ENCODE peak calls at places on chromosomes 7 and 10, in eight cellular contexts. U is breast epithelium; P is adrenal gland; L is stomach; F is pancreas; J is CD8-positive, alpha-beta memory T cell; Y is right atrium auricular region; M is NT2/D1. R is an unnamed sample.
A peak's percentile ranks its signal among the peaks of the same experiment; 100 is the strongest.

GRCh38 chr10:75403144-75404022 is 1.8 kb upstream of the ZNF503 start:
- DNase-seq in P (peak; percentile 78), M (no peak), Y (peak; percentile 68), L (peak; percentile 63), J (no peak), U (peak; percentile 55), F (peak; percentile 81), R (peak; percentile 33)

GRCh38 chr10:132955479-132955878 is 13.1 kb upstream of the CFAP46 start:
- DNase-seq in Y (no peak), U (no peak), J (no peak), P (no peak), F (no peak), M (no peak), L (no peak), R (no peak)

GRCh38 chr7:33130184-33130583 is 820 bp downstream of the BBS9 start:
- DNase-seq in F (no peak), M (no peak), Y (no peak), U (no peak), J (peak; percentile 5), L (no peak), P (no peak), R (peak; percentile 62)

GRCh38 chr10:29753283-29753682 is 118.5 kb upstream of the SVIL start:
- DNase-seq in L (no peak), Y (no peak), P (no peak), F (no peak), M (no peak), J (no peak), U (no peak), R (no peak)

GRCh38 chr7:78165454-78165853 is 366.9 kb downstream of the PHTF2 start:
- DNase-seq in U (no peak), F (no peak), Y (no peak), M (peak; percentile 30), L (no peak), J (no peak), P (no peak), R (no peak)

GRCh38 chr7:3461923-3462322 is 160.9 kb downstream of the SDK1 start:
- DNase-seq in P (no peak), J (peak; percentile 70), F (no peak), U (no peak), M (no peak), L (no peak), Y (no peak), R (no peak)

GRCh38 chr10:20146004-20146403 is 329.8 kb downstream of the PLXDC2 start:
- DNase-seq in Y (no peak), P (no peak), L (no peak), F (no peak), M (no peak), U (no peak), J (no peak), R (no peak)

GRCh38 chr10:100807241-100808050 is 62.1 kb downstream of the PAX2 start:
- DNase-seq in U (no peak), J (no peak), M (no peak), L (no peak), P (no peak), F (no peak), Y (no peak), R (no peak)

GRCh38 chr10:13272164-13272571 is 27.7 kb downstream of the PHYH start:
- DNase-seq in F (no peak), L (no peak), Y (peak; percentile 64), U (no peak), P (peak; percentile 62), M (no peak), J (no peak), R (no peak)

GRCh38 chr7:125085084-125085483 is 155.5 kb upstream of the POT1 start:
- DNase-seq in U (no peak), M (no peak), Y (no peak), L (no peak), P (no peak), F (no peak), J (no peak), R (no peak)

GRCh38 chr7:64758151-64758550 is 36.1 kb upstream of the ZNF138 start:
- DNase-seq in J (no peak), P (no peak), U (no peak), M (no peak), Y (no peak), L (no peak), F (no peak), R (no peak)

GRCh38 chr7:15459018-15459621 is 102.7 kb downstream of the AGMO start:
- DNase-seq in M (no peak), J (no peak), F (no peak), P (no peak), Y (no peak), L (no peak), U (no peak), R (no peak)

GRCh38 chr7:13032524-13032923 is 345.1 kb downstream of the ARL4A start:
- DNase-seq in U (no peak), M (peak; percentile 89), P (no peak), Y (no peak), L (no peak), F (no peak), J (no peak), R (no peak)

GRCh38 chr10:3897156-3897555 is 112.1 kb upstream of the KLF6 start:
- DNase-seq in M (no peak), P (no peak), Y (no peak), J (no peak), U (no peak), L (no peak), F (no peak), R (no peak)

GRCh38 chr7:8724080-8724718 is 290.8 kb downstream of the NXPH1 start:
- DNase-seq in M (peak; percentile 68), P (peak; percentile 87), U (no peak), F (peak; percentile 17), L (peak; percentile 51), J (no peak), Y (no peak), R (peak; percentile 82)

GRCh38 chr10:72219229-72219814 is 3.2 kb upstream of the ASCC1 start:
- DNase-seq in M (no peak), U (no peak), F (no peak), Y (no peak), J (no peak), L (no peak), P (no peak), R (no peak)

DNA sequence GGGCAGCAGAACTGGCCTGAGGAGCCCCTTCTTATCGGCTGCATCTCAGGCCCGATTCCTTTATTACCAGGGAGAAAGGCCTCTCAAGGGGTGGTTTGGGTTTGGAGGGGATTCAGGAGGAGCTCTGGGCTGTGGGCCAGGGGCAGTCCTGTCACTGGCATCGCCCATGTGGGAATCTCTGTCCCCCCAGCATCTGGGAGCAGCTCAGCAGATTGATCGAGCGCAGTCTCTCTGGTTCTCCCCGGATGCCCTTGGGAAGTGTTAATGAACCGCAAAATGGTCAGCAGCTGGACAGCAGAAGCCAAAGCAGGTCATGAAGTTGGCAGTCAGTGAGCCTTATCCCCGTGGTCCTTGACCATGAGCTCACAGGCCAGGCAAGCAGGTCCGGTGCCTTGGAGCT is 104.4 kb upstream of the ANLN start:
- DNase-seq in M (no peak), J (no peak), U (no peak), Y (no peak), P (no peak), F (no peak), L (no peak), R (no peak)
- H3K4me3 ChIP-seq in M (no peak overlapping the region), J (no peak overlapping the region), U (no peak overlapping the region), Y (no peak overlapping the region), P (no peak overlapping the region), F (no peak overlapping the region), L (no peak overlapping the region), R (no peak overlapping the region)

GRCh38 chr10:71216751-71217265 is 4.4 kb downstream of the UNC5B start:
- DNase-seq in F (peak; percentile 50), U (peak; percentile 44), P (peak; percentile 47), M (no peak), L (peak; percentile 23), J (no peak), Y (no peak), R (no peak)

GRCh38 chr10:71218046-71218832 is 5.9 kb downstream of the UNC5B start:
- DNase-seq in M (no peak), J (no peak), P (peak; percentile 51), U (peak; percentile 50), Y (peak; percentile 59), L (peak; percentile 35), F (peak; percentile 27), R (no peak)

GRCh38 chr10:71216363-71216695 is 4.0 kb downstream of the UNC5B start:
- DNase-seq in Y (no peak), J (no peak), L (peak; percentile 18), U (no peak), F (peak; percentile 20), P (peak; percentile 39), M (no peak), R (no peak)

GRCh38 chr10:71218833-71219120 is 6.4 kb downstream of the UNC5B start:
- DNase-seq in P (peak; percentile 38), M (no peak), F (no peak), U (no peak), Y (no peak), J (no peak), L (no peak), R (no peak)

DNA sequence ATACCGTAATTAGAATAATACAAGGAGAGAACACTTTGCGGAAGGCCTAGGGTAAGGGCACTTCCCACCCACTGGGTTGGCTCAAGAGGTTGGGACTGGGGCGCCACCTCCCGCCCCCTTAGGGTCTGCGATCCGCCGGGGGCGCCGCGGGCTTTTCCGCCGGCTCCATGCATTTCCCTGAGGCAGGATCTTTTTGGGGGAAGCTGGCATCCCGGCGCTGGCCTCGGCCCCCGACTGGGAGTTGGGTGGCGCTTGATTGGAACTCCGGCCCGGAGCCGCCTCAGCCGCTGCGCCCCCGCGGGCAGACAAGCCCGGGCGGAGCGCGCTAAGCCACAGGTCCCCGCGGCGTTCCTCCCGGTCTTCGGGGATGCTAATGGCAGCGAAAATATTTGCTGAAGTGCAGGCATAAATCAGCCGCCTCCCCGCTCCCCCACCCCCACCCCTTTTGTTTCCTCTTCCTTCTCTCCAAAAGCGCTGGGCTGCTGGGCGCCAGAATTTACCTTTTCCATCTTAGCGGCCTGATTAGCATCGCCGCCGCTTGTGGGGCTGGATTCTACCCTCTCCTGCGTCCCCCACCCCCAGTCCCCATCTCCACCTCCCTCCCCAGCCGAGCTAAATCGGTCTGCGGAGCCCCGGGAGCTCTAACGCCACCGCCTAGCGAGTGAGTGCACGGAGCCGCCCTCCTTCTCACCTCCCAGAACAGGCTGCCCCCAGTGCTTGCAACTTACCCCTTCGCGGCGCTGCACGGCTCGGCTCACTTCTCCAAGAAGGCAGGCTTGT is 5.1 kb downstream of the UNC5B start:
- DNase-seq in P (peak; percentile 56), U (peak; percentile 51), Y (peak; percentile 58), F (peak; percentile 61), J (no peak), M (no peak), L (no peak), R (peak; percentile 63)
- H3K4me1 ChIP-seq in P (peaks cover 22% of the 10 kb centered on the region), U (peaks cover 9% of the 10 kb centered on the region), Y (no peaks in the 10 kb centered on the region), F (no peaks in the 10 kb centered on the region), J (peaks cover 6% of the 10 kb centered on the region), M (peaks cover 27% of the 10 kb centered on the region), L (peaks cover 56% of the 10 kb centered on the region), R (peaks cover 7% of the 10 kb centered on the region)

DNA sequence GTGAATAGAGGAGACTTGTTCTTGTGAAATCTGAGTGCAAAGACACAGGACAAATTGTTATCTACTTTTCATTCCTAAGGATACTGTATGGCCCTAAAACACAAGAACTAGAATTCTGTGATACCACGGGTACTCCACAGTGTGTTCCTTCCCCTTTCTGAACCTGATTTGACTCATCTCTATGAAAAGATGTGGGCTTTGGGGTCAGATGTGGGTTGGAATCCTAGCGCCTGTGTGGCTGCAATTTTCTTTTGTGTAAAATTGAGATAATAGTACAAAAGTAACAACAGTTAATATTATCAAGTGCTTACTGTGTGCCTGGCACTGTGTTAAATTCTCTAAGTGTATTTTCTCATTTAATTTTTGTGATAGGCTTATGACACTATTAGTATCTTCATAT is 8.1 kb downstream of the SRGN start:
- DNase-seq in L (no peak), M (no peak), J (no peak), U (no peak), F (no peak), Y (no peak), P (peak; percentile 11), R (no peak)
- H3K4me3 ChIP-seq in L (no peak overlapping the region), M (no peak overlapping the region), J (no peak overlapping the region), U (no peak overlapping the region), F (no peak overlapping the region), Y (no peak overlapping the region), P (no peak overlapping the region), R (no peak overlapping the region)

GRCh38 chr10:124721295-124722052 is 22.7 kb downstream of the FAM53B start:
- DNase-seq in L (no peak), P (peak; percentile 82), M (no peak), U (no peak), J (no peak), F (peak; percentile 38), Y (peak; percentile 90), R (no peak)
- H3K4me1 ChIP-seq in L (peaks cover 80% of the 10 kb centered on the region), P (peaks cover 99% of the 10 kb centered on the region), M (peaks cover 8% of the 10 kb centered on the region), U (peaks cover 21% of the 10 kb centered on the region), J (peaks cover 99% of the 10 kb centered on the region), F (no peaks in the 10 kb centered on the region), Y (no peaks in the 10 kb centered on the region), R (no peaks in the 10 kb centered on the region)

R was measured in HAP-1.